ENCODE peak calls at places on chromosome 18, in seven cellular contexts. U, T, Y, Q, L, P and I are unnamed samples.

GRCh38 chr18:8987250-8987649 is 115.2 kb upstream of the NDUFV2 start:
- DNase-seq in T (no peak), Y (no peak), P (no peak), U (no peak), Q (no peak), L (no peak), I (no peak)

GRCh38 chr18:78797499-78797898 is 182.1 kb upstream of the SALL3 start:
- DNase-seq in U (no peak), T (no peak), P (no peak), Q (no peak), L (no peak), Y (no peak), I (no peak)

GRCh38 chr18:32851936-32852335 is 79.1 kb upstream of the KLHL14 start:
- DNase-seq in U (no peak), Q (no peak), P (no peak), T (no peak), Y (no peak), L (no peak), I (no peak)

GRCh38 chr18:76274470-76275289 is 220.4 kb downstream of the ZNF516 start:
- DNase-seq in Y (peak; percentile 69), T (no peak), L (no peak), U (peak; percentile 85), P (no peak), Q (peak; percentile 40), I (no peak)

GRCh38 chr18:6994053-6994452 is 123.5 kb downstream of the LAMA1 start:
- DNase-seq in U (no peak), Y (peak; percentile 17), L (no peak), T (no peak), Q (no peak), P (no peak), I (no peak)

GRCh38 chr18:45009766-45010165 is 329.1 kb downstream of the SETBP1 start:
- DNase-seq in T (no peak), U (no peak), P (no peak), Y (no peak), Q (no peak), L (no peak), I (no peak)

GRCh38 chr18:413263-413662 is 87.2 kb downstream of the COLEC12 start:
- DNase-seq in T (no peak), Q (no peak), P (no peak), L (no peak), Y (no peak), U (no peak), I (no peak)

GRCh38 chr18:50182516-50182915 is 12.4 kb downstream of the MYO5B start:
- DNase-seq in U (no peak), L (no peak), T (no peak), Y (no peak), P (no peak), Q (no peak), I (no peak)

GRCh38 chr18:9009703-9010488 is 92.6 kb upstream of the NDUFV2 start:
- DNase-seq in L (no peak), T (no peak), P (no peak), U (no peak), Q (no peak), Y (no peak), I (no peak)

GRCh38 chr18:29962579-29962978 is 1080.0 kb downstream of the DSC3 start:
- DNase-seq in P (no peak), T (no peak), L (no peak), Y (peak; percentile 5), Q (no peak), U (no peak), I (no peak)

GRCh38 chr18:74126684-74127482 is 20.8 kb downstream of the FBXO15 start:
- DNase-seq in L (no peak), Y (no peak), P (no peak), U (peak; percentile 23), T (no peak), Q (no peak), I (no peak)

GRCh38 chr18:22493940-22494339 is 76.2 kb upstream of the CTAGE1 start:
- DNase-seq in Q (no peak), L (no peak), P (no peak), T (no peak), Y (no peak), U (no peak), I (no peak)

GRCh38 chr18:66513996-66514395 is 89.9 kb downstream of the CDH19 start:
- DNase-seq in L (no peak), T (no peak), Q (no peak), U (no peak), Y (no peak), P (no peak), I (no peak)

GRCh38 chr18:8858888-8859511 is 153.6 kb downstream of the MTCL1 start:
- DNase-seq in P (no peak), Y (peak; percentile 56), L (no peak), Q (no peak), U (no peak), T (peak; percentile 94), I (no peak)

GRCh38 chr18:10061566-10061965 is 147.8 kb downstream of the VAPA start:
- DNase-seq in L (no peak), Q (no peak), Y (no peak), P (no peak), U (no peak), T (no peak), I (no peak)

GRCh38 chr18:51098082-51098481 is 68.1 kb downstream of the SMAD4 start:
- DNase-seq in Q (no peak), T (no peak), Y (no peak), U (no peak), P (no peak), L (no peak), I (peak; percentile 43)

GRCh38 chr18:62524443-62525200 is 1.8 kb downstream of the ZCCHC2 start:
- DNase-seq in Q (no peak), T (no peak), P (peak; percentile 79), U (peak; percentile 75), Y (peak; percentile 78), L (peak; percentile 79), I (peak; percentile 40)

GRCh38 chr18:36850527-36851201 is 21.7 kb downstream of the KIAA1328 start:
- DNase-seq in T (peak; percentile 63), Y (peak; percentile 8), P (no peak), L (no peak), U (no peak), Q (no peak), I (peak; percentile 41)

GRCh38 chr18:51196116-51196810 is 1.2 kb downstream of the MEX3C start:
- DNase-seq in T (no peak), Q (peak; percentile 5), Y (peak; percentile 46), L (peak; percentile 72), U (peak; percentile 21), P (peak; percentile 73), I (peak; percentile 51)

GRCh38 chr18:33495278-33495677 is 54.8 kb upstream of the CCDC178 start:
- DNase-seq in P (no peak), Y (peak; percentile 64), U (peak; percentile 70), L (no peak), Q (peak; percentile 14), T (no peak), I (no peak)

GRCh38 chr18:10681581-10682367 is 155.9 kb downstream of the NAPG start:
- DNase-seq in Q (no peak), T (no peak), L (no peak), U (no peak), Y (no peak), P (no peak), I (no peak)

GRCh38 chr18:35178260-35178659 is 62.6 kb upstream of the ZNF397 start:
- DNase-seq in P (no peak), Q (no peak), Y (no peak), T (no peak), L (no peak), U (no peak), I (peak; percentile 88)

GRCh38 chr18:12882416-12882815 is 1.6 kb downstream of the PTPN2 start:
- DNase-seq in L (no peak), Q (no peak), Y (no peak), P (no peak), T (no peak), U (no peak), I (no peak)

DNA sequence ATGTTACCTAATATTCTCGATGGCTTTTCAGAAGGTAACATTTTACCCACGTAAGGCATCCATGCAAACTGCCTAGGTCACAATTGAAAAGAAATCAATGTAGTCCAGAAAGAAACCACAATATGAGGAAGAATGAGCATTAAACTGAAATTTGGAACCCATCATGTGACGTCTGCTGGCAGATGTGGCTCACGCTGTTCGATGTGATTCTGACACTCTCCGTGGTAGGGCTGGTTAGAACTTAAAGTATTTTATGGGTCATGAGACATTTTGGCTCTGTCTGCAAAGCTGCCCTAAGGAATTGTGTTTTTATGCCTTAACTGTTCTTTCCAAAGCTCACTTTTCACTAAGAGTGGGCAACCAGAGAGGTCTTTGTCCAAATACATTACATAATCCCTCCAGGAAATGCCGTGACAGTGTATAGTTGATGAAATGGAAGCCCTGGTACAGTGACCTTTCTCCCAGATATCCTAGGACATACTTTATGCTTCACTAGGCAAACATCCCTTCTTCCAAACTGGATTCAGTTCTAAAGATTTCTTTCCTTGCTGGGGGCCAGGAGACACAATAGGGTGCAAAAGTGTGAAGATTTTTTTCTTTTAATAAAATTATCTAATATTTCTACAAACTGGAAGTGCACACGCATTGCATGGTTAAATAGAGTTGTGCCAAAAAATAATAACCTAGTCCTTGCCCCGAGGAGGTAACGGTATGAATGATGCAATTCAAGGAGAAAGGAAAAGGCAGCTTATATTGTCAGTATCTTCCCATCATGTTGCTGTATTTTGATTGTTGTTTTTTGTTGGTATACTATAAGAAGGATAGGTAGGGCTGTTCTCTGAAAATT is 119.0 kb downstream of the AQP4 start:
- DNase-seq in T (no peak), Q (no peak), U (no peak), L (no peak), P (no peak), Y (no peak), I (no peak)
- H3K27ac ChIP-seq in T (no peak overlapping the region), Q (no peak overlapping the region), U (no peak overlapping the region), L (no peak overlapping the region), P (no peak overlapping the region), Y (peak overlapping the region; percentile 5), I (no peak overlapping the region)

DNA sequence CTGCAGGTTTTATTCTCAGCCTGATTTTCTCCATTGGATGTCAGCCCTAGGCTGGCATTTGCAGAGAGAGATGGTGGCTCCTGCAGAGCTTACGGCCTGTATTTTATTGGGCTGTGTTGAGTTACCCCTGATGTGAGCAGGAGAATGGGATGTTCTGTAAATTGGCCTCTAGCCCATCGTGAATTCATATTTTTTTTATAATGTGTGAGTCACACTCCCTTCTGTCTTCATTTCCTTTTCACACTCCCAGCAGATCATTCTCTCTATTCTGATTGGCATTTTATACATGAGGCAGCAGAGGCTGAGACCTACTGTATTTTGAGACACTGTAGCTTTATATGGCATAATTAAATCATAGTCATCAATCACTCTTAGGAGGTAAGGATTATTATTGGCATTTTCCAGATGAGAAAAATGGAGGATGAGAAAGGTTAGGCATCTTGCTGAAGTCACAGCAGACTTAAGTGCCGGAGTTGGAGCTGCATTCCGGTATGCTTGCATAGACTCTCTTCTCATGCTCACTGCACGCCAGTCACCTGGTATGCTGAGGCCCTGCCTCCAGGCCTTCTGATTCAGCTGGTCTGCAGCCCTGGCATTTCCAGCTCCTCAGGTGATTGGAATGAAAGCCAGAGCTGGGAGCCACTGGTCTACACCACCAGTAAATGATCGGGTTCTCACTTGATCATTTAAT is 142.4 kb downstream of the NEDD4L start:
- DNase-seq in Q (no peak), Y (peak; percentile 60), T (peak; percentile 43), L (peak; percentile 56), P (no peak), U (no peak), I (peak; percentile 42)
- H3K27ac ChIP-seq in Q (no peak overlapping the region), Y (peak overlapping the region; percentile 48), T (peak overlapping the region; percentile 49), L (no peak overlapping the region), P (no peak overlapping the region), U (no peak overlapping the region), I (no peak overlapping the region)

GRCh38 chr18:48004577-48004976 is 74.1 kb upstream of the SMAD2 start:
- DNase-seq in L (no peak), P (no peak), T (no peak), Q (no peak), Y (no peak), U (no peak), I (no peak)
- H3K27ac ChIP-seq in L (no peak overlapping the region), P (no peak overlapping the region), T (no peak overlapping the region), Q (no peak overlapping the region), Y (no peak overlapping the region), U (no peak overlapping the region), I (peak overlapping the region; percentile 81)

GRCh38 chr18:54130177-54130576 is 94.3 kb downstream of the MBD2 start:
- DNase-seq in Y (no peak), P (no peak), T (no peak), U (no peak), Q (no peak), L (no peak), I (no peak)
- H3K27ac ChIP-seq in Y (no peak overlapping the region), P (no peak overlapping the region), T (no peak overlapping the region), U (peak overlapping the region; percentile 1), Q (no peak overlapping the region), L (no peak overlapping the region), I (no peak overlapping the region)